ENCODE peak calls at places on chromosomes 13 and 19, in four cellular contexts. N is coronary artery, O is GM06990, F is heart right ventricle. E is an unnamed sample.

GRCh38 chr19:1009976-1010538 is 9.8 kb downstream of the GRIN3B start:
- DNase-seq in N (no peak), O (no peak), F (no peak), E (no peak)

GRCh38 chr19:33621065-33621785 is 528 bp upstream of the CHST8 start:
- DNase-seq in N (no peak), O (no peak), F (no peak), E (no peak)

GRCh38 chr19:47598407-47599349 is 10.3 kb upstream of the BICRA start:
- DNase-seq in N (peak; percentile 89), O (no peak), F (no peak), E (no peak)

GRCh38 chr19:33631628-33631995 is 9.9 kb downstream of the CHST8 start:
- DNase-seq in N (peak; percentile 24), O (no peak), F (no peak), E (no peak)

GRCh38 chr19:262125-262524 is 29.1 kb downstream of the PLPP2 start:
- DNase-seq in N (no peak), O (no peak), F (no peak), E (no peak)

GRCh38 chr19:47436712-47437401 is 17.5 kb upstream of the MEIS3 start:
- DNase-seq in N (no peak), O (peak; percentile 53), F (peak; percentile 75), E (peak; percentile 81)

GRCh38 chr13:25525884-25526283 is 154.1 kb downstream of the ATP8A2 start:
- DNase-seq in N (no peak), O (peak; percentile 70), F (no peak), E (no peak)

GRCh38 chr19:43699506-43700367 is 16.1 kb upstream of the IRGC start:
- DNase-seq in N (no peak), O (no peak), F (peak; percentile 34), E (no peak)

GRCh38 chr19:17751103-17751911 is at the start of gene FCHO1:
- DNase-seq in N (no peak), O (peak; percentile 92), F (peak; percentile 42), E (peak; percentile 85)
- H3K4me3 ChIP-seq in N (peak within 1 kb of the TSS; percentile 21), O (peak within 1 kb of the TSS; percentile 70), F (peak within 1 kb of the TSS; percentile 55), E (peak within 1 kb of the TSS; percentile 88)

GRCh38 chr13:44273991-44274810 is 99.4 kb upstream of the SERP2 start:
- DNase-seq in N (peak; percentile 70), O (peak; percentile 10), F (no peak), E (peak; percentile 90)
- H3K4me3 ChIP-seq in N (peak overlapping the region; percentile 49), O (no peak overlapping the region), F (peak overlapping the region; percentile 21), E (peak overlapping the region; percentile 83)

GRCh38 chr19:2058570-2059421 is 7.8 kb upstream of the MKNK2 start:
- DNase-seq in N (peak; percentile 73), O (no peak), F (no peak), E (no peak)
- H3K4me3 ChIP-seq in N (peak overlapping the region; percentile 74), O (no peak overlapping the region), F (no peak overlapping the region), E (no peak overlapping the region)

DNA sequence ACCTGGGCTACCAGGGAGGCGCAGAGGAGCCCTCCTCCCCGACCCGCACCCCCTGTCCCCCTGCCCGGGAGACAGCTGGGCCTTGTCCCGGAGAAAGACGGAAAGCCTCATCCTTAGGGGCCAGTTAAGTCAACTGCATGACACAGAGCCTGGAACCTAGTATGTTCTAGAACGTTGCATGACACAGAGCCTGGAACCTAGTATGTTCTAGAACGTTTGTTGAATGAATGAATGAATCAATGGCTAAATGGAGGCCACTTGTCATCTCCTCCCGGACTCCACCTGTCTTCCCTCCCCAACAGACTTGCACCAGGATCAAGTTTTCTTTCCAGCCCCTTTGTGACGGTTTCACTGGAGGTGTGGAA is 706 bp downstream of the SERP2 start:
- DNase-seq in N (no peak), O (no peak), F (no peak), E (no peak)
- H3K4me3 ChIP-seq in N (peak overlapping the region; percentile 90), O (no peak overlapping the region), F (peak overlapping the region; percentile 63), E (no peak overlapping the region)

GRCh38 chr19:6774821-6775707 is 2.6 kb downstream of the VAV1 start:
- DNase-seq in N (no peak), O (no peak), F (no peak), E (no peak)

GRCh38 chr19:6769006-6769637 is 1.9 kb upstream of the SH2D3A start:
- DNase-seq in N (no peak), O (no peak), F (no peak), E (peak; percentile 30)

GRCh38 chr19:6773323-6773931 is 919 bp downstream of the VAV1 start:
- DNase-seq in N (no peak), O (peak; percentile 78), F (peak; percentile 38), E (peak; percentile 63)

GRCh38 chr19:6772028-6772865 is at the start of gene VAV1:
- DNase-seq in N (no peak), O (peak; percentile 92), F (peak; percentile 61), E (peak; percentile 81)

DNA sequence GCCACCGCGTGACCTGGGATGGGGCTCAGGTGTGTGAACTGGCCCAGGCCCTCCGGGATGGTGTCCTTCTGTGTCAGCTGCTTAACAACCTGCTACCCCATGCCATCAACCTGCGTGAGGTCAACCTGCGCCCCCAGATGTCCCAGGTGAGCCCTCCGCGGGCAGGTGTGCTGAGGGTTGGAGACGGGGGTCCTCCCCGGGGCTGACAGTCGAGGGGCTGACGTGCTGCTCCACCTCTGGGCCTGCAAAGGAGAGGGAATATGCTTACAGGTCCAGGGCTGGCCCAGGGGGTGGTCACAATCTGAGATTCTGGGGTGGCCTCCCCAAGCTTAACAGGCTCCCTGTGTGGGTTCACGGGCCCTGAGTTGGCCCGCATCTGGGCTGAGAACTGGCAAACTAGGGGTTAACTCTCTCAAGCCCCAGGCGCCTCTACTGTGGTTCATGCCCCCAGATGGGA is 386 bp downstream of the VAV1 start:
- DNase-seq in N (no peak), O (no peak), F (no peak), E (no peak)
- H3K4me3 ChIP-seq in N (peak overlapping the region; percentile 60), O (peak overlapping the region; percentile 98), F (peak overlapping the region; percentile 78), E (peak overlapping the region; percentile 81)